ENCODE peak calls at places on chromosomes 7 and 10, in ten cellular contexts. O is neural progenitor cell; V is ovary; S is IMR-90; P is upper lobe of left lung; Z is breast epithelium; G is heart right ventricle; Y is fibroblast of lung; F is aorta; C is CD8-positive, alpha-beta T cell. A is an unnamed sample. For H3K4me1, the result is how much of the 10 kb centered on the place peaks cover.

GRCh38 chr7:128405345-128406146 is 4.2 kb downstream of the IMPDH1 start:
- DNase-seq in F (peak), O (peak), V (peak), P (peak), C (peak), Z (no peak), G (peak), Y (peak), S (peak), A (peak)

GRCh38 chr7:131909151-131909768 is 352.8 kb upstream of the PODXL start:
- DNase-seq in C (no peak), Z (no peak), G (no peak), P (no peak), F (no peak), O (peak), V (no peak), S (no peak), Y (no peak), A (no peak)

GRCh38 chr7:12884033-12884432 is 196.6 kb downstream of the ARL4A start:
- DNase-seq in O (no peak), V (no peak), Z (no peak), C (no peak), P (no peak), G (no peak), S (peak), Y (peak), F (no peak), A (no peak)

GRCh38 chr7:2520131-2520807 is 695 bp downstream of the LFNG start:
- DNase-seq in P (peak), S (no peak), Y (no peak), F (no peak), Z (no peak), C (no peak), V (no peak), O (peak), G (no peak), A (peak)

GRCh38 chr7:92517626-92518025 is 10.7 kb downstream of the PEX1 start:
- DNase-seq in G (no peak), C (no peak), F (no peak), Z (no peak), O (no peak), Y (peak), P (no peak), V (no peak), S (peak), A (no peak)

GRCh38 chr10:97778452-97779302 is 6.9 kb upstream of the SFRP5 start:
- DNase-seq in O (peak), S (no peak), G (no peak), P (no peak), V (no peak), F (no peak), Z (no peak), C (no peak), Y (no peak), A (no peak)

GRCh38 chr7:83468251-83468739 is 180.6 kb downstream of the SEMA3E start:
- DNase-seq in C (no peak), S (peak), O (peak), G (peak), Z (peak), F (peak), Y (peak), V (peak), P (peak), A (no peak)

GRCh38 chr7:158818325-158819213 is 10.7 kb downstream of the ESYT2 start:
- DNase-seq in P (peak), S (peak), Z (peak), G (peak), Y (peak), C (peak), F (peak), V (peak), O (peak), A (peak)

GRCh38 chr7:30206942-30207341 is 72.2 kb downstream of the MTURN start:
- DNase-seq in F (no peak), Y (peak), G (no peak), C (no peak), S (no peak), V (no peak), O (no peak), P (no peak), Z (no peak), A (no peak)

GRCh38 chr7:142298009-142298408 is 40.2 kb upstream of the PRSS58 start:
- DNase-seq in F (no peak), V (no peak), O (peak), C (no peak), S (no peak), G (no peak), P (no peak), Y (no peak), Z (no peak), A (no peak)

GRCh38 chr10:74081192-74081803 is 69.3 kb downstream of the AP3M1 start:
- DNase-seq in G (no peak), V (peak), P (peak), Y (peak), O (peak), S (peak), C (peak), F (no peak), Z (no peak), A (peak)

GRCh38 chr10:125994601-125995000 is 98.2 kb downstream of the FANK1 start:
- DNase-seq in C (no peak), O (peak), Y (no peak), G (no peak), F (no peak), S (no peak), Z (no peak), V (no peak), P (no peak), A (no peak)

GRCh38 chr10:119301397-119301796 is 94.0 kb downstream of the GRK5 start:
- DNase-seq in G (no peak), O (no peak), C (peak), S (peak), Z (no peak), F (no peak), V (no peak), Y (peak), P (peak), A (peak)

GRCh38 chr10:42990721-42991441 is 86.0 kb upstream of the RET start:
- DNase-seq in F (peak), G (no peak), S (no peak), P (no peak), Z (no peak), V (no peak), C (no peak), Y (no peak), O (no peak), A (no peak)

GRCh38 chr7:97011536-97012292 is 6.4 kb downstream of the DLX6 start:
- DNase-seq in V (no peak), S (no peak), O (no peak), F (no peak), P (no peak), C (no peak), Y (no peak), G (no peak), Z (no peak), A (no peak)

GRCh38 chr10:70903262-70903921 is 15.0 kb upstream of the PCBD1 start:
- DNase-seq in C (peak), S (peak), F (no peak), V (peak), G (peak), Y (peak), P (peak), O (peak), Z (peak), A (peak)

GRCh38 chr10:130634796-130635195 is 498.6 kb downstream of the GLRX3 start:
- DNase-seq in S (no peak), F (no peak), G (no peak), P (no peak), V (no peak), O (no peak), Z (no peak), C (no peak), Y (no peak), A (no peak)

GRCh38 chr10:124003070-124003419 is 90.4 kb downstream of the CHST15 start:
- DNase-seq in S (no peak), P (peak), V (no peak), F (no peak), G (no peak), C (no peak), Z (peak), Y (no peak), O (no peak), A (no peak)

GRCh38 chr10:74432841-74433594 is 282.0 kb downstream of the ADK start:
- DNase-seq in P (no peak), Y (peak), G (no peak), S (peak), Z (no peak), V (no peak), O (no peak), F (no peak), C (no peak), A (no peak)

GRCh38 chr10:129742742-129743550 is 221.1 kb downstream of the EBF3 start:
- DNase-seq in Y (no peak), C (no peak), O (no peak), V (no peak), S (no peak), F (peak), G (no peak), P (no peak), Z (no peak), A (no peak)

GRCh38 chr7:122632238-122632637 is 66.7 kb downstream of the RNF133 start:
- DNase-seq in F (no peak), C (no peak), Z (no peak), S (no peak), G (no peak), Y (no peak), O (no peak), P (no peak), V (no peak), A (no peak)

GRCh38 chr7:80334185-80334584 is 177.7 kb downstream of the GNAT3 start:
- DNase-seq in V (no peak), S (no peak), F (no peak), C (no peak), Z (no peak), P (no peak), Y (no peak), O (no peak), G (no peak), A (no peak)

GRCh38 chr7:32914186-32914585 is 22.6 kb upstream of the KBTBD2 start:
- DNase-seq in Z (no peak), C (no peak), S (no peak), P (no peak), G (no peak), O (no peak), F (no peak), V (no peak), Y (no peak), A (no peak)

GRCh38 chr7:135664046-135664589 is 1.8 kb downstream of the STMP1 start:
- DNase-seq in F (no peak), P (no peak), G (no peak), V (no peak), C (no peak), Y (peak), O (no peak), S (peak), Z (no peak), A (no peak)

GRCh38 chr10:115898242-115898641 is 374.8 kb downstream of the GFRA1 start:
- DNase-seq in Z (no peak), Y (no peak), F (no peak), C (no peak), V (no peak), P (no peak), S (no peak), G (no peak), O (no peak), A (no peak)

GRCh38 chr10:31739146-31739545 is 189.5 kb downstream of the ARHGAP12 start:
- DNase-seq in F (no peak), P (no peak), O (no peak), S (no peak), Y (no peak), C (no peak), G (no peak), Z (no peak), V (no peak), A (no peak)

GRCh38 chr10:59847888-59848287 is 58.5 kb downstream of the CCDC6 start:
- DNase-seq in P (no peak), S (no peak), V (no peak), G (no peak), F (no peak), Z (no peak), Y (no peak), O (peak), C (no peak), A (no peak)

GRCh38 chr10:74292871-74293427 is 141.9 kb downstream of the ADK start:
- DNase-seq in Y (peak), Z (no peak), O (no peak), V (no peak), F (no peak), C (no peak), P (no peak), S (peak), G (no peak), A (no peak)

GRCh38 chr10:115982526-115982925 is 290.5 kb downstream of the GFRA1 start:
- DNase-seq in V (no peak), P (no peak), F (no peak), Z (no peak), Y (no peak), G (no peak), S (no peak), C (no peak), O (no peak), A (no peak)

GRCh38 chr7:131959106-131959812 is 402.8 kb upstream of the PODXL start:
- DNase-seq in Z (no peak), V (no peak), C (no peak), O (peak), P (no peak), S (no peak), G (no peak), F (no peak), Y (no peak), A (no peak)

GRCh38 chr7:96614154-96614867 is 95.3 kb downstream of the SEM1 start:
- DNase-seq in G (no peak), S (no peak), C (no peak), F (no peak), V (no peak), P (no peak), O (no peak), Z (no peak), Y (no peak), A (no peak)

GRCh38 chr7:50655020-50655419 is 89.8 kb upstream of the DDC start:
- DNase-seq in C (no peak), V (no peak), F (no peak), P (no peak), O (no peak), Y (no peak), G (no peak), S (no peak), Z (no peak), A (no peak)

GRCh38 chr7:41834805-41835694 is 132.2 kb upstream of the INHBA start:
- DNase-seq in Y (peak), F (no peak), G (no peak), V (peak), S (peak), Z (no peak), C (no peak), P (no peak), O (no peak), A (no peak)

GRCh38 chr10:47257396-47258120 is 42.4 kb upstream of the GDF10 start:
- DNase-seq in F (no peak), G (no peak), P (no peak), Z (peak), O (no peak), V (no peak), S (peak), Y (peak), C (no peak), A (peak)

GRCh38 chr7:105245398-105246099 is 143.2 kb downstream of the SRPK2 start:
- DNase-seq in V (peak), O (no peak), P (no peak), Y (no peak), Z (no peak), S (no peak), C (no peak), F (no peak), G (no peak), A (no peak)

GRCh38 chr7:33459340-33459751 is 330.0 kb downstream of the BBS9 start:
- DNase-seq in P (no peak), F (no peak), Z (no peak), Y (peak), C (no peak), O (peak), S (peak), G (no peak), V (no peak), A (peak)

GRCh38 chr10:52484426-52485065 is 170.5 kb downstream of the DKK1 start:
- DNase-seq in C (no peak), G (no peak), S (no peak), Z (no peak), O (no peak), P (no peak), V (no peak), Y (no peak), F (no peak), A (no peak)

GRCh38 chr7:47577351-47577919 is 4.5 kb downstream of the TNS3 start:
- DNase-seq in Y (peak), P (no peak), G (peak), C (no peak), S (no peak), O (no peak), Z (no peak), F (no peak), V (no peak), A (no peak)

GRCh38 chr10:78752708-78753107 is 316.1 kb upstream of the ZMIZ1 start:
- DNase-seq in S (peak), G (no peak), Y (no peak), Z (no peak), V (no peak), C (no peak), O (no peak), F (no peak), P (no peak), A (no peak)
- H3K4me1 ChIP-seq in S (under half), G (under half), Y (under half), Z (under half), V (under half), C (under half), O (under half), F (under half), P (under half), A (under half)

DNA sequence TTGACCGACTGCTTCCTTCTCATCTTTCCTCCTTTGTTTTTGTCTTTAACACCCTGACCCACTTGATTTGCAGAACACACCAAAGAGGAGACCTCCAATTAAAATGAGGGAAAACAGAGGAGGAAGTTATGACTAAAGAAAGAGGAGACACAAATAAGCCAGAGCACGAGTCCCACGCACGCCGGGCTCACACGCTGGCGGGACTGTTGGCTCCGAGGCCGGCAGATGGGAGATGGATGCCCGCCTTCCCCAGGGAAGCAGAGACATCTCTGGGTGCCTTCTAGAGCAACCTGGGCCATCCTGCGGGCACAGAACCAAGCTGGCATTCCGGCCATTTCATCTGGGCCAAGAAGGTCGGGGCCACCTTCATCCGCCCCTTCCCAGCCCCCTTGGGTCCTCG is 5.6 kb downstream of the ADGRA1 start:
- DNase-seq in P (no peak), F (no peak), S (no peak), V (no peak), O (no peak), Z (no peak), Y (no peak), G (no peak), C (no peak), A (no peak)
- H3K27ac ChIP-seq in P (no peak), F (no peak), S (no peak), V (no peak), O (no peak), Z (no peak), Y (no peak), G (no peak), C (no peak), A (no peak)

DNA sequence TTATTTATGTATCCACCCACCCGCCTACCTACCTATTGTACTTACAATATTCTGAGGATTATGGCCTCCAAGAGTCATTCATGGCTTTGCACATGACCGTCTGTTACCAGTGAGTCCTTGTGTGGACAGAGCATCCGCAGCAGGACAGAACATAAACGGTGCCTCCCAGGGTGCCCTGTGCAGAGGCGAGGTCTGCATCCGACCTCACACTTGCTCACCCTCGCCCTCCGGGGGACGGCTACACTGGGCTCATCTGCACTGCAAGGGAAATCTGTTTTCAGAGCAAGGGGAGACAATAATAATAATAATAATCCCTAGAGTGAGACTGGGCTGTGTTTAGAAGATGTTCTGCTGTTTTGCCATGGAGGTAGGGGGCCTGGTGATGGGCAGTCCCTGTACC is 29.8 kb downstream of the PFKP start:
- DNase-seq in Z (no peak), G (no peak), S (no peak), O (no peak), P (no peak), Y (no peak), F (no peak), C (no peak), V (no peak), A (no peak)
- H3K4me1 ChIP-seq in Z (under half), G (under half), S (under half), O (under half), P (under half), Y (under half), F (under half), C (under half), V (under half), A (under half)

GRCh38 chr7:138116156-138116555 is 39.9 kb downstream of the AKR1D1 start:
- DNase-seq in F (no peak), G (no peak), V (no peak), O (no peak), Z (no peak), P (no peak), C (no peak), Y (peak), S (peak), A (no peak)
- H3K27ac ChIP-seq in F (no peak), G (no peak), V (no peak), O (no peak), Z (no peak), P (no peak), C (no peak), Y (no peak), S (no peak), A (no peak)

GRCh38 chr7:876972-877311 is 588 bp downstream of the GET4 start:
- DNase-seq in P (no peak), F (peak), O (no peak), C (no peak), S (no peak), V (no peak), G (no peak), Y (no peak), Z (peak), A (no peak)

GRCh38 chr7:876077-876971 is at the start of gene GET4:
- DNase-seq in Y (peak), G (peak), F (peak), P (peak), Z (peak), O (peak), S (peak), V (peak), C (peak), A (peak)

GRCh38 chr7:875476-876076 is 778 bp upstream of the GET4 start:
- DNase-seq in Y (no peak), Z (no peak), F (no peak), C (no peak), S (no peak), P (no peak), V (peak), G (no peak), O (no peak), A (no peak)

GRCh38 chr7:879093-879492 is 2.7 kb downstream of the GET4 start:
- DNase-seq in G (no peak), Y (no peak), P (no peak), Z (no peak), O (no peak), V (no peak), S (no peak), F (no peak), C (no peak), A (no peak)

GRCh38 chr7:877312-878232 is 1.2 kb downstream of the GET4 start:
- DNase-seq in G (no peak), O (peak), C (no peak), P (peak), F (peak), Y (no peak), V (peak), S (no peak), Z (no peak), A (no peak)
- H3K4me1 ChIP-seq in G (half or more), O (under half), C (under half), P (under half), F (under half), Y (under half), V (under half), S (under half), Z (under half), A (under half)

GRCh38 chr7:121328508-121329459 is at the start of gene WNT16:
- DNase-seq in P (no peak), O (peak), Z (no peak), F (no peak), V (no peak), Y (no peak), G (no peak), S (no peak), C (no peak), A (no peak)
- H3K27ac ChIP-seq in P (no peak), O (no peak), Z (no peak), F (no peak), V (no peak), Y (no peak), G (no peak), S (no peak), C (no peak), A (no peak)

DNA sequence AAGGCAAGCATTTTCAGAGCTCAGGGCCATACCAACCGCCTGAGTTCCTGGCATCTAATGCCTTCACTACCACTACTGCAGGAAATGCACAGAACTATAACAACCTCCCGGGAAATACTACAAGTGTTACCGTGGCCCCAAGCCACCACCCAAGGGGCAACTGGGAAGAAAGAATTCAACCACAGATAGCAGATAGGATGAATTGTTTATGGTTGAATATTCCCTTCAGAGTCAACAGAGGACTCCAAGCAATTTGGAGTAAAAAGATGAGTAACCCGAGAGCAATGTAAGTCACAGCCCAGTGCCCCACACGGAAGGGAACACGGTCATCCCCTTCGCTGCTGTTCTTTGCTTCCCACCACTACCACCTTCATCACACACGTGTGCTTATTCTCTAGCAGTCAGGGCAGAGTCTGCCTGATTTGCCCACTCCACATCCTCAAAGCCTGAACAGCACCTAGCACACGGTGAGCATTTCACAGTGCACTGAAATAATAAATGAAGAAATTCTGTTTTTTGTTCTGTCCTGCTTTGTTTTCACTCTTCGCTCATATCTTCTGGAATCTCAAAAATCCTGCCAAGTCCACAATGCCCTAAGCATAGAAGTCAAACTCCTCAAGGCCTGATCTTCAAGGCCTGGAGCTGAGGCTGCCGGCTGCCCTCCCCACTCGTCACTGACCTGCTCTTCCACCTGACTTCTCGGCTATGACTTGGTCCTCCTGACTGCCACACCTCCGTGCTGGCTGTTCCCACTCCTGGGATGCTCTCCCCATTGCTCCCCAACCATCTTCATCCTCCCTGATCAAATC is 221.1 kb downstream of the KCNMA1 start:
- DNase-seq in C (no peak), O (no peak), P (no peak), Z (no peak), Y (peak), G (no peak), V (no peak), S (peak), F (peak), A (no peak)
- H3K4me1 ChIP-seq in C (under half), O (under half), P (under half), Z (under half), Y (under half), G (under half), V (under half), S (under half), F (under half), A (under half)